ENCODE peak calls at places on chromosomes 1 and 21, in seven cellular contexts. H is HT1080, J is GDM1, E is AG08396, O is GM12891, W is NCI-H1105 treated with DMSO at 0.1 percent for 48 hours, T is T-helper 2 cell. K is an unnamed sample.

GRCh38 chr1:115251340-115251748 is 86.7 kb downstream of the NGF start:
- DNase-seq in W (no peak), J (no peak), O (no peak), H (peak), T (no peak), E (no peak), K (peak)

GRCh38 chr1:228210076-228210651 is 2.3 kb downstream of the OBSCN start:
- DNase-seq in J (no peak), W (no peak), T (no peak), E (no peak), H (peak), O (no peak), K (no peak)

GRCh38 chr1:171220551-171221175 is 27.6 kb upstream of the FMO1 start:
- DNase-seq in E (peak), T (no peak), J (no peak), W (no peak), H (no peak), O (no peak), K (peak)

GRCh38 chr1:161739865-161740566 is 9.6 kb upstream of the DUSP12 start:
- DNase-seq in T (no peak), O (no peak), W (no peak), E (no peak), J (no peak), H (no peak), K (no peak)

GRCh38 chr1:154961207-154961496 is 430 bp downstream of the PYGO2 start:
- DNase-seq in H (no peak), J (no peak), W (no peak), T (no peak), O (no peak), E (no peak), K (no peak)

GRCh38 chr21:45528028-45528705 is 14.1 kb downstream of the SLC19A1 start:
- DNase-seq in E (no peak), T (no peak), W (no peak), H (no peak), J (no peak), O (no peak), K (no peak)

GRCh38 chr1:38817958-38818705 is 41.4 kb downstream of the RRAGC start:
- DNase-seq in H (no peak), J (peak), E (peak), T (peak), O (peak), W (peak), K (no peak)

GRCh38 chr1:182625716-182626504 is 21.7 kb upstream of the RGS16 start:
- DNase-seq in J (no peak), E (no peak), W (no peak), O (no peak), H (peak), T (no peak), K (no peak)

GRCh38 chr1:86380257-86380861 is 15.8 kb downstream of the ODF2L start:
- DNase-seq in H (peak), W (peak), J (peak), E (peak), T (no peak), O (no peak), K (peak)

GRCh38 chr1:26998319-26999300 is 5.1 kb downstream of the TRNP1 start:
- DNase-seq in J (no peak), O (no peak), H (peak), W (no peak), T (no peak), E (no peak), K (no peak)

GRCh38 chr1:180680558-180681144 is 48.8 kb downstream of the XPR1 start:
- DNase-seq in O (no peak), J (no peak), H (peak), W (no peak), E (no peak), T (no peak), K (peak)

GRCh38 chr21:46114963-46115362 is 17.1 kb downstream of the COL6A2 start:
- DNase-seq in J (no peak), H (no peak), W (no peak), T (no peak), E (no peak), O (no peak), K (no peak)

GRCh38 chr1:27719286-27720251 is 6.2 kb upstream of the FAM76A start:
- DNase-seq in H (no peak), T (no peak), O (no peak), J (no peak), W (no peak), E (peak), K (no peak)

GRCh38 chr1:172761581-172762025 is 102.7 kb downstream of the FASLG start:
- DNase-seq in T (no peak), W (no peak), O (no peak), J (no peak), E (no peak), H (peak), K (no peak)